ENCODE peak calls at places on chromosomes 3 and 15, in six cellular contexts. One of them, this sample, is unnamed.

GRCh38 chr3:56799251-56799882 is 2.4 kb downstream of the ARHGEF3 start:
- DNase-seq in nephron progenitor cell: no peak
- DNase-seq in right atrium auricular region: no peak
- DNase-seq in A549: peak
- DNase-seq in transverse colon: no peak
- DNase-seq in CD8-positive, alpha-beta T cell: no peak
- DNase-seq in this sample: no peak

GRCh38 chr15:94924971-94925593 is 693.7 kb downstream of the MCTP2 start:
- DNase-seq in nephron progenitor cell: no peak
- DNase-seq in CD8-positive, alpha-beta T cell: no peak
- DNase-seq in A549: no peak
- DNase-seq in transverse colon: no peak
- DNase-seq in right atrium auricular region: peak
- DNase-seq in this sample: no peak

GRCh38 chr3:186193534-186194450 is 84.9 kb upstream of the ETV5 start:
- DNase-seq in nephron progenitor cell: peak
- DNase-seq in right atrium auricular region: no peak
- DNase-seq in transverse colon: no peak
- DNase-seq in A549: no peak
- DNase-seq in CD8-positive, alpha-beta T cell: no peak
- DNase-seq in this sample: no peak

GRCh38 chr3:133812872-133813271 is 7.3 kb downstream of the SRPRB start:
- DNase-seq in transverse colon: no peak
- DNase-seq in nephron progenitor cell: no peak
- DNase-seq in CD8-positive, alpha-beta T cell: no peak
- DNase-seq in A549: no peak
- DNase-seq in right atrium auricular region: no peak
- DNase-seq in this sample: no peak

GRCh38 chr3:155391104-155391503 is 97.6 kb upstream of the STRIT1 start:
- DNase-seq in nephron progenitor cell: no peak
- DNase-seq in right atrium auricular region: no peak
- DNase-seq in transverse colon: no peak
- DNase-seq in A549: no peak
- DNase-seq in CD8-positive, alpha-beta T cell: no peak
- DNase-seq in this sample: no peak

GRCh38 chr3:72439321-72440183 is 408.7 kb downstream of the SHQ1 start:
- DNase-seq in nephron progenitor cell: no peak
- DNase-seq in right atrium auricular region: no peak
- DNase-seq in CD8-positive, alpha-beta T cell: no peak
- DNase-seq in A549: no peak
- DNase-seq in transverse colon: no peak
- DNase-seq in this sample: no peak

GRCh38 chr15:83410532-83410931 is 36.6 kb upstream of the SH3GL3 start:
- DNase-seq in transverse colon: no peak
- DNase-seq in nephron progenitor cell: no peak
- DNase-seq in CD8-positive, alpha-beta T cell: no peak
- DNase-seq in A549: no peak
- DNase-seq in right atrium auricular region: no peak
- DNase-seq in this sample: no peak

GRCh38 chr3:28328188-28329151 is 20.1 kb upstream of the ZCWPW2 start:
- DNase-seq in CD8-positive, alpha-beta T cell: no peak
- DNase-seq in transverse colon: no peak
- DNase-seq in nephron progenitor cell: no peak
- DNase-seq in A549: no peak
- DNase-seq in right atrium auricular region: no peak
- DNase-seq in this sample: no peak

GRCh38 chr3:41920406-41920970 is 41.4 kb downstream of the ULK4 start:
- DNase-seq in CD8-positive, alpha-beta T cell: no peak
- DNase-seq in A549: no peak
- DNase-seq in transverse colon: no peak
- DNase-seq in nephron progenitor cell: no peak
- DNase-seq in right atrium auricular region: no peak
- DNase-seq in this sample: no peak

GRCh38 chr3:147963711-147964110 is 554.5 kb downstream of the ZIC1 start:
- DNase-seq in A549: no peak
- DNase-seq in right atrium auricular region: no peak
- DNase-seq in nephron progenitor cell: no peak
- DNase-seq in CD8-positive, alpha-beta T cell: no peak
- DNase-seq in transverse colon: no peak
- DNase-seq in this sample: no peak

GRCh38 chr3:110579841-110580550 is 491.6 kb upstream of the NECTIN3 start:
- DNase-seq in right atrium auricular region: no peak
- DNase-seq in CD8-positive, alpha-beta T cell: no peak
- DNase-seq in A549: no peak
- DNase-seq in transverse colon: no peak
- DNase-seq in nephron progenitor cell: no peak
- DNase-seq in this sample: no peak

GRCh38 chr3:61155701-61156292 is 95.5 kb downstream of the FHIT start:
- DNase-seq in CD8-positive, alpha-beta T cell: no peak
- DNase-seq in A549: no peak
- DNase-seq in right atrium auricular region: no peak
- DNase-seq in nephron progenitor cell: no peak
- DNase-seq in transverse colon: no peak
- DNase-seq in this sample: no peak

GRCh38 chr3:183594636-183595035 is 39.1 kb upstream of the KLHL6 start:
- DNase-seq in transverse colon: no peak
- DNase-seq in right atrium auricular region: no peak
- DNase-seq in CD8-positive, alpha-beta T cell: no peak
- DNase-seq in nephron progenitor cell: no peak
- DNase-seq in A549: no peak
- DNase-seq in this sample: no peak

GRCh38 chr3:183592820-183593219 is 37.3 kb upstream of the KLHL6 start:
- DNase-seq in nephron progenitor cell: no peak
- DNase-seq in right atrium auricular region: no peak
- DNase-seq in CD8-positive, alpha-beta T cell: no peak
- DNase-seq in A549: no peak
- DNase-seq in transverse colon: no peak
- DNase-seq in this sample: no peak

GRCh38 chr3:183587337-183587736 is 31.8 kb upstream of the KLHL6 start:
- DNase-seq in right atrium auricular region: no peak
- DNase-seq in A549: no peak
- DNase-seq in nephron progenitor cell: no peak
- DNase-seq in CD8-positive, alpha-beta T cell: no peak
- DNase-seq in transverse colon: no peak
- DNase-seq in this sample: no peak

GRCh38 chr3:183590442-183590841 is 34.9 kb upstream of the KLHL6 start:
- DNase-seq in nephron progenitor cell: no peak
- DNase-seq in CD8-positive, alpha-beta T cell: no peak
- DNase-seq in A549: no peak
- DNase-seq in right atrium auricular region: no peak
- DNase-seq in transverse colon: no peak
- DNase-seq in this sample: no peak

DNA sequence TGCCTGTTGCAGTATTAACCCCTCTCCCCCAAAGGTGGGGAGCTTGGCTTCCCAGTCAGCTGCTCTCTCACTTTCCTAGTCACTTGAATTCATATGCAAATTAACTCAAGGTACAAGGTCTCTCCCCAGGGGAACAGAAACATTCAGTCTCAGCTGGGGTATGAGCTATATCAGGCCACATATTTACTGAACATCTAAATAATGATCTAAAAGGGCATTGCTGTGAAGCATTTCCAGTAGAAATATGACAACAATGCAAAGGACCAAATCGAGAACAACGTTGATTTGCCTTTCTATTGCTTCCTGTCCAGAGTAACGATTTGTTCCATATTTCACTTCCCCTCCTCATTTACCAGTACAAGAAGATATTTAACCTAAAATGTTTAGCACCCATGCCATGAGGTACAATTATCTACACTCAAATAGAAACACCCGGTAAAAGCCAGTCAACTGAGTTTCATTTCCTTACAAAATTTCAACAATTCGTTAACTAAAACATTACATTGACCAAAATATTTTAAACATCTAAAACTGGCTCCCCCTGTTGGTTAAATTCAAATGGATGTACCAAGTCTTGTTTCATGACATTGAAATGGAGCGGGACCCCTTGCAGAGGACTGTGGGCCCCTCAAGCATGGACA is 36.5 kb upstream of the KLHL6 start:
- DNase-seq in CD8-positive, alpha-beta T cell: no peak
- DNase-seq in nephron progenitor cell: no peak
- DNase-seq in transverse colon: no peak
- DNase-seq in A549: no peak
- DNase-seq in right atrium auricular region: no peak
- DNase-seq in this sample: no peak
- TF ChIP-seq CTCF in CD8-positive, alpha-beta T cell: no peak
- TF ChIP-seq CTCF in nephron progenitor cell: no peak
- TF ChIP-seq CTCF in transverse colon: no peak
- TF ChIP-seq CTCF in A549: no peak
- TF ChIP-seq CTCF in right atrium auricular region: no peak
- TF ChIP-seq CTCF in this sample: peak

DNA sequence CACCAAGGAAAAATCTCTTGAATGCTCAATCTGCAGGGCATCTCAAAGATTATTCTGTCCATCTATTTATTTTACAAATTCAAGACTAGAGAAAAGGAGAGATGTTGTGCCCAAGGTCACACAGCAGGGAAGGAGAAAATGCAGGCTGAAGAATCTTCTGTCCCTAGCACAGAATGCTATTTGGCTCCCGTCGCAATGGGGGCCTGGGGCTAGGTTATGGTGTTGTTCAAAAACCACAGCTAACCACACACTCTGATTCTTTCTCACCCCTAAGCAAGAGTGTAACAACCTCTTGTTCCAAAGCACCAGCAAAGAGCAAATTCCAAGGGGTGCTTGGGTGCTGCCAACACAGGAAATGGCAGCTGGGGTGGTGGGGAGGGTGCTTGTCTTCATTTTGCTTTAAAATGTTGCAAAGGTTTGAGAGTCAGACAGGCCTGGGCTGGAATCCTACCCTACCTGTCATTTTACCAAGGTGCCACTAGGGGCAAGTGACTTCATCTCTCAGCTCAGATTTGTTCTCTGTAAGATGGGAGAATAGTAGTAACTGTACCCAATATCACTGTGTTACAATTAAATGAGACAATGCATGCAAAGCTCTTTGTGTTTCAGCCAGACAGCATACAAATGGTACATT is 112.5 kb downstream of the ADAMTS9 start:
- DNase-seq in A549: peak
- DNase-seq in transverse colon: no peak
- DNase-seq in nephron progenitor cell: no peak
- DNase-seq in right atrium auricular region: no peak
- DNase-seq in CD8-positive, alpha-beta T cell: no peak
- DNase-seq in this sample: no peak
- TF ChIP-seq CTCF in A549: peak
- TF ChIP-seq CTCF in transverse colon: peak
- TF ChIP-seq CTCF in nephron progenitor cell: peak
- TF ChIP-seq CTCF in right atrium auricular region: no peak
- TF ChIP-seq CTCF in CD8-positive, alpha-beta T cell: no peak
- TF ChIP-seq CTCF in this sample: no peak

DNA sequence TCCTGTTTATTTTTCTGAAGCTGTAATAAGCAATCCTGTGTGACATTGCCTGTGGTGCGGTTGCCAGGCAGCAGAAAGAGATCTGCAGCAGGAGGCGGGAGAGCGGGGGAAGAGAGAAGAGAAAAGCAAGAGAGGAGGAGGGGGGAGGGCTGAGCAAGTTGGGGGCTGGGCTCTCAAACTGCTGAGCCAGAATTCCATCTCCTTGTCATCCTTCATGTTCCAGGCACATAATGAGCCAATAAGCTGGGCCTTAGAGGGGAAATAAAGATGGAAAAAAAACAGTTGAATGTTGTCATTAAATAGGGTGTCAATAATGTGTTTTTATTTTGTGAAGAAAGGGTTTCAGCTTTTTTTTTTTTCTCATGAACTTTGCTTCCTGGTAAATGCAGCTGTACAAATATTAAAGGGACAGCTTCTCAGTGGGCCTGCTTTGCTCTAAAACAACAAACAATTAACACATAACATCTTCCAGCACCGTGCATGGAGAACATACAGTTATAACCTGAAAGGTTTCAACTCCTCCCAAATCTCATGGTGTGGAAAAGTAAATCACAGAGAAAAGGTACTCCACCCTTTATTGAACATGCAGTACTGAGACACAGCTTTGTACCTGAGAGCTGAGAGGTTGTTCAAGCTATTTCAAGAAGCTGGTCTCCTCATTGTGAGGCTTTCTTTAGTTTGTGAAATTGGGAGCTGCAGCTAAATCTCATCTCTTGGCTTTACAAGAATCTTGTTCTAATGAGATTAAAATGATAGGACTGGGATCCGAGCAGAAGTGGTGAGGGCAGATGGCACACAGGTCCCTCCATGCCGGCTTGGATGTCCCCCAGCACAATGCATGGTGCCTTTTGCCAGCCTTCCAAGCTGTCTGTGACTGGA is 451.1 kb upstream of the KCNMB2 start:
- DNase-seq in nephron progenitor cell: peak
- DNase-seq in transverse colon: peak
- DNase-seq in CD8-positive, alpha-beta T cell: peak
- DNase-seq in A549: no peak
- DNase-seq in right atrium auricular region: peak
- DNase-seq in this sample: no peak
- TF ChIP-seq CTCF in nephron progenitor cell: no peak
- TF ChIP-seq CTCF in transverse colon: no peak
- TF ChIP-seq CTCF in CD8-positive, alpha-beta T cell: no peak
- TF ChIP-seq CTCF in A549: no peak
- TF ChIP-seq CTCF in right atrium auricular region: no peak
- TF ChIP-seq CTCF in this sample: no peak

GRCh38 chr15:86751116-86751515 is 671.4 kb downstream of the AGBL1 start:
- DNase-seq in transverse colon: no peak
- DNase-seq in CD8-positive, alpha-beta T cell: no peak
- DNase-seq in A549: no peak
- DNase-seq in right atrium auricular region: no peak
- DNase-seq in nephron progenitor cell: no peak
- DNase-seq in this sample: no peak

GRCh38 chr15:86759766-86760165 is 680.1 kb downstream of the AGBL1 start:
- DNase-seq in CD8-positive, alpha-beta T cell: no peak
- DNase-seq in A549: no peak
- DNase-seq in nephron progenitor cell: no peak
- DNase-seq in transverse colon: no peak
- DNase-seq in right atrium auricular region: no peak
- DNase-seq in this sample: no peak

GRCh38 chr15:86756688-86757087 is 677.0 kb downstream of the AGBL1 start:
- DNase-seq in transverse colon: no peak
- DNase-seq in A549: no peak
- DNase-seq in nephron progenitor cell: no peak
- DNase-seq in CD8-positive, alpha-beta T cell: no peak
- DNase-seq in right atrium auricular region: no peak
- DNase-seq in this sample: no peak
- TF ChIP-seq CTCF in transverse colon: no peak
- TF ChIP-seq CTCF in A549: no peak
- TF ChIP-seq CTCF in nephron progenitor cell: no peak
- TF ChIP-seq CTCF in CD8-positive, alpha-beta T cell: no peak
- TF ChIP-seq CTCF in right atrium auricular region: no peak
- TF ChIP-seq CTCF in this sample: no peak

GRCh38 chr15:100914876-100915275 is 4.3 kb upstream of the LRRK1 start:
- DNase-seq in transverse colon: no peak
- DNase-seq in CD8-positive, alpha-beta T cell: no peak
- DNase-seq in right atrium auricular region: no peak
- DNase-seq in nephron progenitor cell: no peak
- DNase-seq in A549: no peak
- DNase-seq in this sample: no peak
- TF ChIP-seq CTCF in transverse colon: no peak
- TF ChIP-seq CTCF in CD8-positive, alpha-beta T cell: no peak
- TF ChIP-seq CTCF in right atrium auricular region: no peak
- TF ChIP-seq CTCF in nephron progenitor cell: peak
- TF ChIP-seq CTCF in A549: no peak
- TF ChIP-seq CTCF in this sample: no peak

This sample was measured in natural killer cell.